ENCODE peak calls at places on chromosomes 1 and 21, in six cellular contexts. One of them, this sample, is unnamed.

GRCh38 chr1:21550097-21550496 is 40.9 kb downstream of the ALPL start:
- DNase-seq in psoas muscle: no peak
- DNase-seq in lower leg skin: no peak
- DNase-seq in A673: no peak
- DNase-seq in upper lobe of right lung: no peak
- DNase-seq in ovary: no peak
- DNase-seq in this sample: peak; percentile 19

GRCh38 chr1:56472860-56473259 is 106.5 kb downstream of the PLPP3 start:
- DNase-seq in psoas muscle: no peak
- DNase-seq in lower leg skin: no peak
- DNase-seq in A673: no peak
- DNase-seq in upper lobe of right lung: no peak
- DNase-seq in ovary: no peak
- DNase-seq in this sample: no peak

GRCh38 chr1:194816859-194817258 is 1630.4 kb upstream of the B3GALT2 start:
- DNase-seq in psoas muscle: no peak
- DNase-seq in lower leg skin: no peak
- DNase-seq in A673: no peak
- DNase-seq in upper lobe of right lung: no peak
- DNase-seq in ovary: no peak
- DNase-seq in this sample: no peak

GRCh38 chr1:33927721-33928120 is 63.8 kb downstream of the HMGB4 start:
- DNase-seq in psoas muscle: no peak
- DNase-seq in lower leg skin: no peak
- DNase-seq in A673: no peak
- DNase-seq in upper lobe of right lung: no peak
- DNase-seq in ovary: no peak
- DNase-seq in this sample: no peak

GRCh38 chr21:36005018-36005417 is 55.3 kb downstream of the SETD4 start:
- DNase-seq in psoas muscle: no peak
- DNase-seq in lower leg skin: peak; percentile 88
- DNase-seq in A673: peak; percentile 33
- DNase-seq in upper lobe of right lung: no peak
- DNase-seq in ovary: no peak
- DNase-seq in this sample: peak; percentile 61

GRCh38 chr1:222096883-222097282 is 355.0 kb upstream of the DUSP10 start:
- DNase-seq in psoas muscle: no peak
- DNase-seq in lower leg skin: no peak
- DNase-seq in A673: no peak
- DNase-seq in upper lobe of right lung: no peak
- DNase-seq in ovary: no peak
- DNase-seq in this sample: peak; percentile 74

GRCh38 chr1:56551691-56552090 is 27.7 kb downstream of the PLPP3 start:
- DNase-seq in psoas muscle: no peak
- DNase-seq in lower leg skin: no peak
- DNase-seq in A673: no peak
- DNase-seq in upper lobe of right lung: no peak
- DNase-seq in ovary: no peak
- DNase-seq in this sample: no peak

GRCh38 chr1:117595993-117596720 is 9.7 kb upstream of the TENT5C start:
- DNase-seq in psoas muscle: no peak
- DNase-seq in lower leg skin: peak; percentile 40
- DNase-seq in A673: no peak
- DNase-seq in upper lobe of right lung: peak; percentile 21
- DNase-seq in ovary: no peak
- DNase-seq in this sample: no peak

GRCh38 chr1:26524181-26524580 is 5.4 kb upstream of the RPS6KA1 start:
- DNase-seq in psoas muscle: no peak
- DNase-seq in lower leg skin: no peak
- DNase-seq in A673: no peak
- DNase-seq in upper lobe of right lung: no peak
- DNase-seq in ovary: no peak
- DNase-seq in this sample: no peak

GRCh38 chr1:27316860-27317259 is 5.1 kb upstream of the TMEM222 start:
- DNase-seq in psoas muscle: no peak
- DNase-seq in lower leg skin: no peak
- DNase-seq in A673: no peak
- DNase-seq in upper lobe of right lung: no peak
- DNase-seq in ovary: no peak
- DNase-seq in this sample: no peak

GRCh38 chr1:11507309-11507708 is 28.4 kb downstream of the DISP3 start:
- DNase-seq in psoas muscle: no peak
- DNase-seq in lower leg skin: peak; percentile 26
- DNase-seq in A673: no peak
- DNase-seq in upper lobe of right lung: no peak
- DNase-seq in ovary: no peak
- DNase-seq in this sample: no peak

GRCh38 chr1:76040327-76040868 is 34.1 kb upstream of the ST6GALNAC3 start:
- DNase-seq in psoas muscle: no peak
- DNase-seq in lower leg skin: no peak
- DNase-seq in A673: peak; percentile 6
- DNase-seq in upper lobe of right lung: no peak
- DNase-seq in ovary: no peak
- DNase-seq in this sample: no peak

GRCh38 chr1:23951646-23952095 is 8.0 kb upstream of the PNRC2 start:
- DNase-seq in psoas muscle: peak; percentile 21
- DNase-seq in lower leg skin: no peak
- DNase-seq in A673: no peak
- DNase-seq in upper lobe of right lung: no peak
- DNase-seq in ovary: no peak
- DNase-seq in this sample: peak; percentile 80

GRCh38 chr1:77680173-77680572 is 2.3 kb downstream of the ZZZ3 start:
- DNase-seq in psoas muscle: no peak
- DNase-seq in lower leg skin: no peak
- DNase-seq in A673: peak; percentile 54
- DNase-seq in upper lobe of right lung: no peak
- DNase-seq in ovary: no peak
- DNase-seq in this sample: no peak

GRCh38 chr1:183138301-183138700 is 47.8 kb upstream of the LAMC2 start:
- DNase-seq in psoas muscle: no peak
- DNase-seq in lower leg skin: no peak
- DNase-seq in A673: no peak
- DNase-seq in upper lobe of right lung: no peak
- DNase-seq in ovary: no peak
- DNase-seq in this sample: no peak

GRCh38 chr1:58907398-58907797 is 123.6 kb upstream of the JUN start:
- DNase-seq in psoas muscle: no peak
- DNase-seq in lower leg skin: no peak
- DNase-seq in A673: no peak
- DNase-seq in upper lobe of right lung: no peak
- DNase-seq in ovary: no peak
- DNase-seq in this sample: no peak

GRCh38 chr1:42420911-42421585 is 34.8 kb downstream of the ZMYND12 start:
- DNase-seq in psoas muscle: peak; percentile 19
- DNase-seq in lower leg skin: no peak
- DNase-seq in A673: peak; percentile 83
- DNase-seq in upper lobe of right lung: no peak
- DNase-seq in ovary: peak; percentile 57
- DNase-seq in this sample: peak; percentile 89

GRCh38 chr1:89069955-89070354 is 4.9 kb upstream of the GBP1 start:
- DNase-seq in psoas muscle: no peak
- DNase-seq in lower leg skin: no peak
- DNase-seq in A673: no peak
- DNase-seq in upper lobe of right lung: no peak
- DNase-seq in ovary: no peak
- DNase-seq in this sample: peak; percentile 29

GRCh38 chr1:18109058-18109755 is 1.6 kb downstream of the IGSF21 start:
- DNase-seq in psoas muscle: no peak
- DNase-seq in lower leg skin: no peak
- DNase-seq in A673: peak; percentile 23
- DNase-seq in upper lobe of right lung: no peak
- DNase-seq in ovary: no peak
- DNase-seq in this sample: no peak

GRCh38 chr1:204445860-204446412 is 34.3 kb upstream of the PPP1R15B start:
- DNase-seq in psoas muscle: no peak
- DNase-seq in lower leg skin: no peak
- DNase-seq in A673: peak; percentile 56
- DNase-seq in upper lobe of right lung: peak; percentile 75
- DNase-seq in ovary: no peak
- DNase-seq in this sample: peak; percentile 26

GRCh38 chr1:55129194-55129728 is 85.9 kb downstream of the USP24 start:
- DNase-seq in psoas muscle: peak; percentile 15
- DNase-seq in lower leg skin: no peak
- DNase-seq in A673: no peak
- DNase-seq in upper lobe of right lung: no peak
- DNase-seq in ovary: no peak
- DNase-seq in this sample: peak; percentile 94

GRCh38 chr21:37758997-37759396 is 157.3 kb downstream of the KCNJ6 start:
- DNase-seq in psoas muscle: no peak
- DNase-seq in lower leg skin: no peak
- DNase-seq in A673: no peak
- DNase-seq in upper lobe of right lung: peak; percentile 72
- DNase-seq in ovary: no peak
- DNase-seq in this sample: peak; percentile 14

GRCh38 chr1:59393211-59394180 is 96.6 kb downstream of the FGGY start:
- DNase-seq in psoas muscle: peak; percentile 77
- DNase-seq in lower leg skin: peak; percentile 91
- DNase-seq in A673: no peak
- DNase-seq in upper lobe of right lung: no peak
- DNase-seq in ovary: peak; percentile 89
- DNase-seq in this sample: peak; percentile 94

GRCh38 chr1:186435336-186435735 is 25.6 kb downstream of the PDC start:
- DNase-seq in psoas muscle: no peak
- DNase-seq in lower leg skin: no peak
- DNase-seq in A673: no peak
- DNase-seq in upper lobe of right lung: no peak
- DNase-seq in ovary: no peak
- DNase-seq in this sample: peak; percentile 25

GRCh38 chr1:212987702-212988322 is 27.9 kb downstream of the ANGEL2 start:
- DNase-seq in psoas muscle: no peak
- DNase-seq in lower leg skin: no peak
- DNase-seq in A673: no peak
- DNase-seq in upper lobe of right lung: no peak
- DNase-seq in ovary: no peak
- DNase-seq in this sample: peak; percentile 58

GRCh38 chr21:34930971-34931370 is 118.1 kb downstream of the RUNX1 start:
- DNase-seq in psoas muscle: no peak
- DNase-seq in lower leg skin: no peak
- DNase-seq in A673: no peak
- DNase-seq in upper lobe of right lung: no peak
- DNase-seq in ovary: no peak
- DNase-seq in this sample: peak; percentile 49

GRCh38 chr1:113434081-113434873 is 44.0 kb downstream of the MAGI3 start:
- DNase-seq in psoas muscle: no peak
- DNase-seq in lower leg skin: no peak
- DNase-seq in A673: no peak
- DNase-seq in upper lobe of right lung: no peak
- DNase-seq in ovary: no peak
- DNase-seq in this sample: no peak

GRCh38 chr1:28835237-28835650 is 23.3 kb downstream of the OPRD1 start:
- DNase-seq in psoas muscle: no peak
- DNase-seq in lower leg skin: no peak
- DNase-seq in A673: peak; percentile 35
- DNase-seq in upper lobe of right lung: no peak
- DNase-seq in ovary: no peak
- DNase-seq in this sample: no peak

GRCh38 chr1:77514871-77515776 is 167.3 kb downstream of the ZZZ3 start:
- DNase-seq in psoas muscle: no peak
- DNase-seq in lower leg skin: no peak
- DNase-seq in A673: peak; percentile 73
- DNase-seq in upper lobe of right lung: no peak
- DNase-seq in ovary: peak; percentile 44
- DNase-seq in this sample: peak; percentile 36

DNA sequence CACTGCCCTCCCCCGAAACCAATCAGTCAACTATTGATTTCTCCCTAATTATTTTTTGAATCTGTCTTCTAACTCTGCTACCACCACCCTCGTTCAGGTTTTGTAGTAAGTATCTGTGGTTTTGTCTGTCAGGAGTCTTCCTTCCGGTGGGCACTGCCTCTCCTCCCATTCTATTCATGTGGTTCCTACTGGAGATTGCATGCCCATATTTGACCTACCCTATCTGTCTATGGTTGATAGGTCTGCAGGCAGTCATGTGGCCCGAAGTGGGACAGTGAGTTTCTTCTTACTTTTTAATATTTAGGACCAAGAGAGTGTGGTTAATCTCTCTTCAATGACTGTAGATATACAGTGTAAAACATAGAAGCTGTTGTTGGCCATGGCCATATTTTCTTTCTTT is 17.8 kb upstream of the MAST2 start:
- DNase-seq in psoas muscle: no peak
- DNase-seq in lower leg skin: no peak
- DNase-seq in A673: no peak
- DNase-seq in upper lobe of right lung: no peak
- DNase-seq in ovary: no peak
- DNase-seq in this sample: no peak
- H3K4me3 ChIP-seq in psoas muscle: no peak overlapping the region
- H3K4me3 ChIP-seq in lower leg skin: no peak overlapping the region
- H3K4me3 ChIP-seq in A673: no peak overlapping the region
- H3K4me3 ChIP-seq in upper lobe of right lung: no peak overlapping the region
- H3K4me3 ChIP-seq in ovary: no peak overlapping the region
- H3K4me3 ChIP-seq in this sample: no peak overlapping the region

GRCh38 chr1:230230948-230231738 is 164.1 kb downstream of the GALNT2 start:
- DNase-seq in psoas muscle: no peak
- DNase-seq in lower leg skin: no peak
- DNase-seq in A673: no peak
- DNase-seq in upper lobe of right lung: no peak
- DNase-seq in ovary: no peak
- DNase-seq in this sample: no peak
- TF ChIP-seq CTCF in psoas muscle: no peak
- TF ChIP-seq CTCF in lower leg skin: no peak
- TF ChIP-seq CTCF in A673: no peak
- TF ChIP-seq CTCF in upper lobe of right lung: no peak
- TF ChIP-seq CTCF in ovary: no peak
- TF ChIP-seq CTCF in this sample: no peak

GRCh38 chr1:6500446-6501406 is 9.3 kb upstream of the PLEKHG5 start:
- DNase-seq in psoas muscle: no peak
- DNase-seq in lower leg skin: no peak
- DNase-seq in A673: no peak
- DNase-seq in upper lobe of right lung: no peak
- DNase-seq in ovary: peak; percentile 35
- DNase-seq in this sample: peak; percentile 71

GRCh38 chr1:6503884-6504602 is 12.6 kb upstream of the PLEKHG5 start:
- DNase-seq in psoas muscle: no peak
- DNase-seq in lower leg skin: no peak
- DNase-seq in A673: no peak
- DNase-seq in upper lobe of right lung: no peak
- DNase-seq in ovary: no peak
- DNase-seq in this sample: no peak

GRCh38 chr1:6501414-6501813 is 9.9 kb upstream of the PLEKHG5 start:
- DNase-seq in psoas muscle: no peak
- DNase-seq in lower leg skin: no peak
- DNase-seq in A673: no peak
- DNase-seq in upper lobe of right lung: no peak
- DNase-seq in ovary: no peak
- DNase-seq in this sample: no peak

GRCh38 chr1:6504887-6505286 is 13.4 kb upstream of the PLEKHG5 start:
- DNase-seq in psoas muscle: no peak
- DNase-seq in lower leg skin: no peak
- DNase-seq in A673: no peak
- DNase-seq in upper lobe of right lung: no peak
- DNase-seq in ovary: no peak
- DNase-seq in this sample: no peak

GRCh38 chr1:6502000-6502891 is 10.8 kb upstream of the PLEKHG5 start:
- DNase-seq in psoas muscle: peak; percentile 79
- DNase-seq in lower leg skin: peak; percentile 94
- DNase-seq in A673: no peak
- DNase-seq in upper lobe of right lung: no peak
- DNase-seq in ovary: peak; percentile 75
- DNase-seq in this sample: peak; percentile 41
- H3K4me3 ChIP-seq in psoas muscle: no peak overlapping the region
- H3K4me3 ChIP-seq in lower leg skin: no peak overlapping the region
- H3K4me3 ChIP-seq in A673: no peak overlapping the region
- H3K4me3 ChIP-seq in upper lobe of right lung: no peak overlapping the region
- H3K4me3 ChIP-seq in ovary: no peak overlapping the region
- H3K4me3 ChIP-seq in this sample: no peak overlapping the region

GRCh38 chr1:176954242-176954641 is 210.3 kb downstream of the ASTN1 start:
- DNase-seq in psoas muscle: no peak
- DNase-seq in lower leg skin: no peak
- DNase-seq in A673: peak; percentile 64
- DNase-seq in upper lobe of right lung: no peak
- DNase-seq in ovary: no peak
- DNase-seq in this sample: peak; percentile 2
- TF ChIP-seq CTCF in psoas muscle: no peak
- TF ChIP-seq CTCF in lower leg skin: no peak
- TF ChIP-seq CTCF in A673: peak; percentile 57
- TF ChIP-seq CTCF in upper lobe of right lung: no peak
- TF ChIP-seq CTCF in ovary: no peak
- TF ChIP-seq CTCF in this sample: no peak